ENCODE peak calls at places on chromosome 1, in eight cellular contexts. One of them, this sample, is unnamed.

GRCh38 chr1:206923009-206923960 is 1.5 kb upstream of the FCMR start:
- DNase-seq in CD4-positive, CD25-positive, alpha-beta regulatory T cell: peak; percentile 57
- DNase-seq in psoas muscle: no peak
- DNase-seq in SJSA1: no peak
- DNase-seq in skeletal muscle cell: no peak
- DNase-seq in suprapubic skin: no peak
- DNase-seq in body of pancreas: peak; percentile 40
- DNase-seq in mucosa of descending colon: peak; percentile 86
- DNase-seq in this sample: peak; percentile 59

GRCh38 chr1:109161836-109162606 is 48.1 kb downstream of the ELAPOR1 start:
- DNase-seq in psoas muscle: peak; percentile 30
- DNase-seq in body of pancreas: peak; percentile 63
- DNase-seq in suprapubic skin: no peak
- DNase-seq in CD4-positive, CD25-positive, alpha-beta regulatory T cell: no peak
- DNase-seq in SJSA1: no peak
- DNase-seq in skeletal muscle cell: peak; percentile 77
- DNase-seq in mucosa of descending colon: no peak
- DNase-seq in this sample: peak; percentile 33

GRCh38 chr1:205477759-205478247 is 22.0 kb upstream of the BLACAT1 start:
- DNase-seq in suprapubic skin: no peak
- DNase-seq in SJSA1: peak; percentile 62
- DNase-seq in CD4-positive, CD25-positive, alpha-beta regulatory T cell: no peak
- DNase-seq in mucosa of descending colon: peak; percentile 79
- DNase-seq in body of pancreas: peak; percentile 80
- DNase-seq in psoas muscle: no peak
- DNase-seq in skeletal muscle cell: no peak
- DNase-seq in this sample: peak; percentile 52

GRCh38 chr1:228340686-228341449 is 65.8 kb downstream of the TRIM11 start:
- DNase-seq in SJSA1: no peak
- DNase-seq in skeletal muscle cell: no peak
- DNase-seq in mucosa of descending colon: peak; percentile 32
- DNase-seq in suprapubic skin: peak; percentile 52
- DNase-seq in psoas muscle: peak; percentile 15
- DNase-seq in body of pancreas: no peak
- DNase-seq in CD4-positive, CD25-positive, alpha-beta regulatory T cell: no peak
- DNase-seq in this sample: no peak

GRCh38 chr1:174953657-174954435 is 45.9 kb upstream of the CACYBP start:
- DNase-seq in suprapubic skin: no peak
- DNase-seq in body of pancreas: peak; percentile 31
- DNase-seq in SJSA1: no peak
- DNase-seq in mucosa of descending colon: no peak
- DNase-seq in psoas muscle: no peak
- DNase-seq in CD4-positive, CD25-positive, alpha-beta regulatory T cell: no peak
- DNase-seq in skeletal muscle cell: no peak
- DNase-seq in this sample: peak; percentile 70

GRCh38 chr1:10339815-10340214 is 59.0 kb upstream of the PGD start:
- DNase-seq in psoas muscle: no peak
- DNase-seq in CD4-positive, CD25-positive, alpha-beta regulatory T cell: no peak
- DNase-seq in SJSA1: peak; percentile 80
- DNase-seq in suprapubic skin: no peak
- DNase-seq in skeletal muscle cell: no peak
- DNase-seq in body of pancreas: peak; percentile 13
- DNase-seq in mucosa of descending colon: no peak
- DNase-seq in this sample: peak; percentile 36

GRCh38 chr1:75539230-75540116 is 71.4 kb downstream of the SLC44A5 start:
- DNase-seq in CD4-positive, CD25-positive, alpha-beta regulatory T cell: no peak
- DNase-seq in psoas muscle: no peak
- DNase-seq in body of pancreas: peak; percentile 48
- DNase-seq in suprapubic skin: no peak
- DNase-seq in skeletal muscle cell: no peak
- DNase-seq in mucosa of descending colon: no peak
- DNase-seq in SJSA1: no peak
- DNase-seq in this sample: peak; percentile 1

GRCh38 chr1:32786856-32787255 is 30.3 kb downstream of the YARS1 start:
- DNase-seq in mucosa of descending colon: no peak
- DNase-seq in body of pancreas: no peak
- DNase-seq in CD4-positive, CD25-positive, alpha-beta regulatory T cell: no peak
- DNase-seq in SJSA1: no peak
- DNase-seq in skeletal muscle cell: no peak
- DNase-seq in suprapubic skin: no peak
- DNase-seq in psoas muscle: no peak
- DNase-seq in this sample: peak; percentile 49

GRCh38 chr1:6348511-6349191 is 44.9 kb downstream of the ACOT7 start:
- DNase-seq in skeletal muscle cell: no peak
- DNase-seq in body of pancreas: peak; percentile 38
- DNase-seq in suprapubic skin: no peak
- DNase-seq in CD4-positive, CD25-positive, alpha-beta regulatory T cell: no peak
- DNase-seq in SJSA1: no peak
- DNase-seq in psoas muscle: no peak
- DNase-seq in mucosa of descending colon: peak; percentile 78
- DNase-seq in this sample: peak; percentile 48

GRCh38 chr1:111204211-111204883 is 3.9 kb upstream of the DENND2D start:
- DNase-seq in suprapubic skin: peak; percentile 70
- DNase-seq in CD4-positive, CD25-positive, alpha-beta regulatory T cell: peak; percentile 68
- DNase-seq in mucosa of descending colon: peak; percentile 94
- DNase-seq in psoas muscle: peak; percentile 40
- DNase-seq in body of pancreas: peak; percentile 73
- DNase-seq in SJSA1: no peak
- DNase-seq in skeletal muscle cell: no peak
- DNase-seq in this sample: peak; percentile 93

GRCh38 chr1:65846911-65847310 is 54.2 kb downstream of the PDE4B start:
- DNase-seq in skeletal muscle cell: no peak
- DNase-seq in suprapubic skin: no peak
- DNase-seq in CD4-positive, CD25-positive, alpha-beta regulatory T cell: no peak
- DNase-seq in body of pancreas: no peak
- DNase-seq in psoas muscle: no peak
- DNase-seq in mucosa of descending colon: no peak
- DNase-seq in SJSA1: no peak
- DNase-seq in this sample: no peak

GRCh38 chr1:169699769-169700168 is 11.7 kb downstream of the SELL start:
- DNase-seq in suprapubic skin: no peak
- DNase-seq in body of pancreas: no peak
- DNase-seq in psoas muscle: no peak
- DNase-seq in SJSA1: no peak
- DNase-seq in CD4-positive, CD25-positive, alpha-beta regulatory T cell: no peak
- DNase-seq in mucosa of descending colon: no peak
- DNase-seq in skeletal muscle cell: no peak
- DNase-seq in this sample: no peak

GRCh38 chr1:109786531-109787021 is 22.9 kb upstream of the EPS8L3 start:
- DNase-seq in body of pancreas: no peak
- DNase-seq in suprapubic skin: peak; percentile 55
- DNase-seq in SJSA1: peak; percentile 47
- DNase-seq in skeletal muscle cell: no peak
- DNase-seq in psoas muscle: no peak
- DNase-seq in CD4-positive, CD25-positive, alpha-beta regulatory T cell: no peak
- DNase-seq in mucosa of descending colon: peak; percentile 68
- DNase-seq in this sample: peak; percentile 94

GRCh38 chr1:37420461-37420860 is 53.9 kb upstream of the ZC3H12A start:
- DNase-seq in CD4-positive, CD25-positive, alpha-beta regulatory T cell: no peak
- DNase-seq in skeletal muscle cell: no peak
- DNase-seq in psoas muscle: no peak
- DNase-seq in SJSA1: no peak
- DNase-seq in mucosa of descending colon: no peak
- DNase-seq in suprapubic skin: no peak
- DNase-seq in body of pancreas: no peak
- DNase-seq in this sample: no peak

DNA sequence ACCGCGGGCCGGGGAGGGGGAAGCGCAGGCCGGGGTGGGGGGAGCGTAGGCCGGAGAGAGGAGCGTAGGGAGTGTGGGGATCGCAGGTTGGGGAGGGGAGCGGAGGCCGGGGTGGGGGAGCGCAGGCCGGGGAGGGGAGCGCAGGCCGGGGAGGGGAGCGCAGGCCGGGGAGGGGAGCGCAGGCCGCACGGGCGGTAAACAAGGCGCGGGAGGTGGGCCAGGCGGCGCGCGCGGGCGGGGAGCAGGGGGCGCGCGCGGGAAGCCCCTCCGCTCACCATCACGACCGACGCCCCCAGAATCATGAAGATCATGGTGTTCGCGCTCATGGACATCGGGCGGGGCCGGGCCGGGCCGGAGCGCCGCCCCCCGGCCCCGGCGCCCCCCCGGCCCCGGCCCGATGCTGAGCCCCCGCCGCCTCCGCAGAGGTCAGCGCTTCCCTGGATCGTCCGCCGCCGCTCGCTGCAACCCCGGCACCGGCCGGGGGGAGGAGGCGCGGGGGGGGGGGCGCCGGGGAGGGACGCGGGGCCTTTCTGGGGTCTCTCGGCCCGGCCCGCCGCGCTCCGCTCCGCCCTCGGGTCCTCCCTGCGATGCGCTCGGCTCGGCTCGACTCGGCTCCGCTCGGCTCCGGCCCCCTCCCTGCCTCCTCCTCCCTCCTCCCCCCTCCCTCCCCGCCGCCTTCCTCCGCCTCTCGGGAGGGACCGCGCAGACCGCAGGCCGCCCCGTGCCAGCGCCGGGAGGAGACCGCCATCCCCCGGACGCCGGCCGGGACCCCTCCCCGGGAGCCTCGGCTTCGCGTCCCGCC is at the start of gene TMEM240:
- DNase-seq in SJSA1: no peak
- DNase-seq in mucosa of descending colon: peak; percentile 72
- DNase-seq in skeletal muscle cell: peak; percentile 39
- DNase-seq in suprapubic skin: peak; percentile 86
- DNase-seq in body of pancreas: peak; percentile 51
- DNase-seq in psoas muscle: peak; percentile 83
- DNase-seq in CD4-positive, CD25-positive, alpha-beta regulatory T cell: peak; percentile 24
- DNase-seq in this sample: peak; percentile 20
- H3K4me3 ChIP-seq in SJSA1: no peak within 1 kb of the TSS
- H3K4me3 ChIP-seq in mucosa of descending colon: no peak within 1 kb of the TSS
- H3K4me3 ChIP-seq in skeletal muscle cell: peak within 1 kb of the TSS; percentile 56
- H3K4me3 ChIP-seq in suprapubic skin: peak within 1 kb of the TSS; percentile 66
- H3K4me3 ChIP-seq in body of pancreas: no peak within 1 kb of the TSS
- H3K4me3 ChIP-seq in psoas muscle: peak within 1 kb of the TSS; percentile 65
- H3K4me3 ChIP-seq in CD4-positive, CD25-positive, alpha-beta regulatory T cell: no peak within 1 kb of the TSS
- H3K4me3 ChIP-seq in this sample: peak within 1 kb of the TSS; percentile 46

GRCh38 chr1:93740141-93740540 is 58.5 kb upstream of the BCAR3 start:
- DNase-seq in CD4-positive, CD25-positive, alpha-beta regulatory T cell: no peak
- DNase-seq in suprapubic skin: no peak
- DNase-seq in skeletal muscle cell: no peak
- DNase-seq in body of pancreas: no peak
- DNase-seq in psoas muscle: no peak
- DNase-seq in mucosa of descending colon: no peak
- DNase-seq in SJSA1: no peak
- DNase-seq in this sample: no peak
- H3K4me3 ChIP-seq in CD4-positive, CD25-positive, alpha-beta regulatory T cell: no peak overlapping the region
- H3K4me3 ChIP-seq in suprapubic skin: no peak overlapping the region
- H3K4me3 ChIP-seq in skeletal muscle cell: no peak overlapping the region
- H3K4me3 ChIP-seq in body of pancreas: no peak overlapping the region
- H3K4me3 ChIP-seq in psoas muscle: no peak overlapping the region
- H3K4me3 ChIP-seq in mucosa of descending colon: no peak overlapping the region
- H3K4me3 ChIP-seq in SJSA1: no peak overlapping the region
- H3K4me3 ChIP-seq in this sample: no peak overlapping the region

DNA sequence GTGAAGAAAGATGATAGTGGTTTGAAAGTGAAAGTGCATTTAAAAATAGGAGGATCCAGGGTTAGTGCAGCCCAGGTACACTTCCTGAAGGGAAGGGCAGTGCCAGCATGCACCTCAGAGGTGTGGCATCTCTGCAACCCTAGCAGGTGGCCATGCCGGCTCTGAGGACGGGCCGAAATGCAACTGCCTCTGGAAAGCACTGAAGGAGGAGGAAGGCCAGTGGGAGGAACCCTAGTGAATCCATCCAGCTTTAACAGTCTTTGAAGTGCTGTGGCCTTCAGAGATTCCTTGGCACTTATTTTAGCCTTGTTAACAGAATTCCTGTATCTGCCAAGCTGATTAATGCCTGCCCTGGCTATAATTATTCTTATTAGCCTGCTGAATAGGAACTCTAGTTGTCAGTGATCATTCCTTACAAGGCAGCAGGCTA is 5.5 kb downstream of the PTGFRN start:
- DNase-seq in CD4-positive, CD25-positive, alpha-beta regulatory T cell: no peak
- DNase-seq in SJSA1: no peak
- DNase-seq in skeletal muscle cell: no peak
- DNase-seq in body of pancreas: peak; percentile 72
- DNase-seq in mucosa of descending colon: peak; percentile 87
- DNase-seq in psoas muscle: no peak
- DNase-seq in suprapubic skin: no peak
- DNase-seq in this sample: peak; percentile 88
- H3K4me3 ChIP-seq in CD4-positive, CD25-positive, alpha-beta regulatory T cell: no peak overlapping the region
- H3K4me3 ChIP-seq in SJSA1: no peak overlapping the region
- H3K4me3 ChIP-seq in skeletal muscle cell: no peak overlapping the region
- H3K4me3 ChIP-seq in body of pancreas: no peak overlapping the region
- H3K4me3 ChIP-seq in mucosa of descending colon: no peak overlapping the region
- H3K4me3 ChIP-seq in psoas muscle: no peak overlapping the region
- H3K4me3 ChIP-seq in suprapubic skin: peak overlapping the region; percentile 20
- H3K4me3 ChIP-seq in this sample: no peak overlapping the region

GRCh38 chr1:94819584-94819944 is 593 bp upstream of the SLC44A3 start:
- DNase-seq in body of pancreas: no peak
- DNase-seq in skeletal muscle cell: no peak
- DNase-seq in psoas muscle: no peak
- DNase-seq in CD4-positive, CD25-positive, alpha-beta regulatory T cell: no peak
- DNase-seq in SJSA1: no peak
- DNase-seq in mucosa of descending colon: no peak
- DNase-seq in suprapubic skin: no peak
- DNase-seq in this sample: peak; percentile 35

GRCh38 chr1:94817697-94818096 is 2.5 kb upstream of the SLC44A3 start:
- DNase-seq in SJSA1: no peak
- DNase-seq in psoas muscle: no peak
- DNase-seq in body of pancreas: no peak
- DNase-seq in CD4-positive, CD25-positive, alpha-beta regulatory T cell: no peak
- DNase-seq in mucosa of descending colon: no peak
- DNase-seq in suprapubic skin: no peak
- DNase-seq in skeletal muscle cell: no peak
- DNase-seq in this sample: peak; percentile 59

GRCh38 chr1:94821636-94822305 is 1.6 kb downstream of the SLC44A3 start:
- DNase-seq in psoas muscle: no peak
- DNase-seq in skeletal muscle cell: no peak
- DNase-seq in CD4-positive, CD25-positive, alpha-beta regulatory T cell: no peak
- DNase-seq in body of pancreas: peak; percentile 25
- DNase-seq in mucosa of descending colon: no peak
- DNase-seq in SJSA1: no peak
- DNase-seq in suprapubic skin: no peak
- DNase-seq in this sample: peak; percentile 74

GRCh38 chr1:94820918-94821317 is 761 bp downstream of the SLC44A3 start:
- DNase-seq in body of pancreas: no peak
- DNase-seq in mucosa of descending colon: no peak
- DNase-seq in CD4-positive, CD25-positive, alpha-beta regulatory T cell: no peak
- DNase-seq in skeletal muscle cell: no peak
- DNase-seq in SJSA1: no peak
- DNase-seq in suprapubic skin: no peak
- DNase-seq in psoas muscle: no peak
- DNase-seq in this sample: no peak

DNA sequence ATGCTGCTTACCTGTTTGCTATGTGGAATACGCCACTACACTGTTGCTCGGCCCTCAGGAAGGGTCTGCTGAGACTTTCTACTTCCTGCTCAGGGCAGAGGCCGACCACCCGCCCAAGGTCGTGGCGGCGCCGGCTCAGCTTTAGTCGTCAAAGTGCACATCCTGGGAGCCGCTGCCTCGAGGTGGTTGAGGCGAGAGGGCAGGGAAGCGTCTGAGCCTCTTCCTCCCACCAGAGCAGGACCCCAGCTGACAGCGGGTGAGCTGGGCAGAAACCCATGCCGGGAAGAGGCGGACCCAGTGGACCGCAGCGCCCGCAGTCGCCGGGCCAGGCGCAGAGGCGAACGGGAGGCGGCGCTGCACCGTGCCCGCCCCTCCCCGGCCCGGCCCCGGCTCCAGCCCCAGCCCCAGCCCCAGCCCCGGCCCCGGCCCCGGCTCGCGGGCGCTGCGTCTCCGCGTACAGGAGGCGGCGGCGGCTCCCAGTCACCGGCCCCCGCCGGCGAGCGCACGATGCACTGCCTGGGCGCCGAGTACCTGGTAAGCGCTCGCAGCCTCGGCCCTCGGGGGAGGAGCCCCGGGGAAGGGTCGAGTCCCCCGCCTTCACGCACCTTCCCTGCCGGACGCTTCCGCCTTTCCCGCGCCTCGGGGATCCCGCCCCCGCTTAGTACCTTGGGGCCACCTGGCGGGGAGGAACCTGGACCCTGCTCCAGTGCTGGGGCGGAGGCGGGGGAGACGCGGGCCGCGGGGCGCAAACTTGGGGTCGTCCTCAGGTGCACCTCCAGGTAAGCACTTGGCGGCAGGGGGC is at the start of gene SLC44A3:
- DNase-seq in suprapubic skin: no peak
- DNase-seq in CD4-positive, CD25-positive, alpha-beta regulatory T cell: no peak
- DNase-seq in body of pancreas: peak; percentile 66
- DNase-seq in mucosa of descending colon: peak; percentile 79
- DNase-seq in skeletal muscle cell: no peak
- DNase-seq in psoas muscle: peak; percentile 48
- DNase-seq in SJSA1: peak; percentile 56
- DNase-seq in this sample: peak; percentile 77
- H3K4me3 ChIP-seq in suprapubic skin: peak within 1 kb of the TSS; percentile 81
- H3K4me3 ChIP-seq in CD4-positive, CD25-positive, alpha-beta regulatory T cell: no peak within 1 kb of the TSS
- H3K4me3 ChIP-seq in body of pancreas: peak within 1 kb of the TSS; percentile 74
- H3K4me3 ChIP-seq in mucosa of descending colon: peak within 1 kb of the TSS; percentile 36
- H3K4me3 ChIP-seq in skeletal muscle cell: peak within 1 kb of the TSS; percentile 63
- H3K4me3 ChIP-seq in psoas muscle: peak within 1 kb of the TSS; percentile 65
- H3K4me3 ChIP-seq in SJSA1: peak within 1 kb of the TSS; percentile 48
- H3K4me3 ChIP-seq in this sample: peak within 1 kb of the TSS; percentile 21